ENCODE peak calls at places on chromosomes 12 and 14, in seven cellular contexts. U, C, R, B, T, J and V are unnamed samples.

GRCh38 chr12:25583545-25583944 is 30.5 kb upstream of the LMNTD1 start:
- DNase-seq in C (no peak), R (peak), B (no peak), T (no peak), J (no peak), U (peak), V (no peak)

GRCh38 chr12:110002691-110003515 is 3.7 kb downstream of the ANKRD13A start:
- DNase-seq in R (no peak), B (peak), J (no peak), T (no peak), U (no peak), C (no peak), V (no peak)

GRCh38 chr14:41586237-41586636 is 20.4 kb upstream of the LRFN5 start:
- DNase-seq in J (no peak), R (no peak), C (no peak), B (no peak), U (peak), T (no peak), V (no peak)

GRCh38 chr12:23039834-23040233 is 414.9 kb downstream of the ETNK1 start:
- DNase-seq in U (no peak), R (no peak), C (no peak), B (no peak), T (no peak), J (no peak), V (peak)

GRCh38 chr12:5808956-5809355 is 136.1 kb downstream of the ANO2 start:
- DNase-seq in R (peak), B (peak), T (no peak), C (no peak), U (no peak), J (peak), V (no peak)

GRCh38 chr12:2860170-2860569 is 3.3 kb upstream of the TEX52 start:
- DNase-seq in T (no peak), J (no peak), B (no peak), U (no peak), C (no peak), R (no peak), V (no peak)

GRCh38 chr12:31868980-31869379 is 90.2 kb upstream of the RESF1 start:
- DNase-seq in C (no peak), J (no peak), T (no peak), B (peak), R (peak), U (peak), V (no peak)

GRCh38 chr12:53750812-53751335 is 905 bp downstream of the CISTR start:
- DNase-seq in J (no peak), R (peak), B (no peak), C (no peak), U (peak), T (no peak), V (no peak)

GRCh38 chr12:20628388-20628787 is 66.7 kb upstream of the SLCO1C1 start:
- DNase-seq in B (no peak), C (no peak), T (no peak), U (no peak), R (no peak), J (no peak), V (no peak)

GRCh38 chr12:70724444-70724843 is 87.2 kb upstream of the PTPRB start:
- DNase-seq in R (peak), C (no peak), J (no peak), U (peak), B (peak), T (no peak), V (no peak)

GRCh38 chr14:30935445-30935844 is 61.1 kb downstream of the COCH start:
- DNase-seq in T (no peak), C (no peak), J (no peak), R (no peak), U (no peak), B (peak), V (no peak)

GRCh38 chr14:79177106-79177505 is 1006.9 kb downstream of the NRXN3 start:
- DNase-seq in R (no peak), C (no peak), B (no peak), J (no peak), T (no peak), U (no peak), V (no peak)

GRCh38 chr14:49033131-49033530 is 553.0 kb downstream of the RPS29 start:
- DNase-seq in U (no peak), B (no peak), T (no peak), J (no peak), R (no peak), C (no peak), V (no peak)

GRCh38 chr12:111467092-111467861 is 61.6 kb downstream of the SH2B3 start:
- DNase-seq in C (no peak), R (no peak), T (no peak), B (no peak), U (peak), J (peak), V (no peak)

GRCh38 chr14:56208520-56208919 is 90.3 kb downstream of the PELI2 start:
- DNase-seq in C (no peak), R (no peak), J (no peak), T (no peak), B (no peak), U (no peak), V (no peak)

GRCh38 chr14:75987201-75987970 is 1.8 kb downstream of the IFT43 start:
- DNase-seq in C (no peak), J (no peak), B (no peak), T (no peak), U (no peak), R (no peak), V (no peak)

GRCh38 chr14:32077081-32078029 is at the start of gene ARHGAP5:
- DNase-seq in C (peak), R (peak), T (peak), J (no peak), B (no peak), U (peak), V (no peak)

GRCh38 chr14:35369701-35370191 is 34.8 kb downstream of the NFKBIA start:
- DNase-seq in C (no peak), R (no peak), T (no peak), U (peak), J (no peak), B (peak), V (no peak)

GRCh38 chr14:100476012-100476822 is 111.0 kb downstream of the BEGAIN start:
- DNase-seq in C (no peak), T (no peak), J (peak), U (peak), B (no peak), R (peak), V (peak)

GRCh38 chr14:54881235-54881760 is 21.3 kb downstream of the GCH1 start:
- DNase-seq in C (peak), J (no peak), R (peak), B (peak), T (no peak), U (peak), V (no peak)

GRCh38 chr12:108694812-108695278 is 36.5 kb downstream of the CORO1C start:
- DNase-seq in B (peak), U (peak), T (no peak), R (peak), J (no peak), C (no peak), V (no peak)

GRCh38 chr14:33768458-33768830 is 182.4 kb downstream of the EGLN3 start:
- DNase-seq in U (peak), B (no peak), T (no peak), C (no peak), R (no peak), J (no peak), V (no peak)

GRCh38 chr14:51369814-51370213 is 129.8 kb downstream of the TMX1 start:
- DNase-seq in J (no peak), T (no peak), R (no peak), B (no peak), U (peak), C (peak), V (no peak)

GRCh38 chr12:107395817-107396216 is 289.8 kb upstream of the PWP1 start:
- DNase-seq in T (no peak), R (no peak), B (no peak), J (no peak), C (no peak), U (peak), V (no peak)

GRCh38 chr12:60494249-60494648 is 898.4 kb downstream of the SLC16A7 start:
- DNase-seq in R (peak), C (no peak), T (no peak), U (peak), J (peak), B (peak), V (peak)

GRCh38 chr14:100286484-100287191 is 19.6 kb downstream of the SLC25A29 start:
- DNase-seq in J (no peak), C (no peak), B (no peak), U (no peak), R (no peak), T (peak), V (no peak)

GRCh38 chr12:113805201-113805600 is 160.9 kb downstream of the RBM19 start:
- DNase-seq in R (no peak), J (no peak), B (no peak), T (no peak), C (no peak), U (no peak), V (no peak)

GRCh38 chr14:97523936-97524335 is 726.8 kb downstream of the VRK1 start:
- DNase-seq in R (no peak), U (peak), J (no peak), T (no peak), C (no peak), B (peak), V (no peak)

GRCh38 chr12:89319111-89319510 is 33.2 kb downstream of the DUSP6 start:
- DNase-seq in T (no peak), U (peak), C (no peak), B (peak), J (no peak), R (peak), V (peak)

GRCh38 chr14:40218282-40218941 is 786.2 kb upstream of the FBXO33 start:
- DNase-seq in B (no peak), T (no peak), R (no peak), J (no peak), C (no peak), U (no peak), V (no peak)

GRCh38 chr14:92626041-92626440 is 112.5 kb downstream of the RIN3 start:
- DNase-seq in C (no peak), T (no peak), U (no peak), B (no peak), J (no peak), R (peak), V (no peak)

GRCh38 chr12:95216704-95217376 is 427 bp downstream of the FGD6 start:
- DNase-seq in T (no peak), B (peak), C (no peak), R (no peak), U (peak), J (no peak), V (no peak)

GRCh38 chr14:68685419-68686211 is 107.3 kb downstream of the ZFP36L1 start:
- DNase-seq in T (no peak), C (peak), B (peak), R (peak), U (peak), J (no peak), V (no peak)

GRCh38 chr14:71703477-71703876 is 228.8 kb upstream of the RGS6 start:
- DNase-seq in C (no peak), B (peak), T (no peak), J (no peak), R (no peak), U (peak), V (no peak)

GRCh38 chr12:103908877-103909276 is 21.3 kb upstream of the HSP90B1 start:
- DNase-seq in B (no peak), C (no peak), J (no peak), U (peak), T (no peak), R (no peak), V (no peak)

GRCh38 chr14:99273724-99274345 is 1.8 kb upstream of the BCL11B start:
- DNase-seq in J (no peak), U (no peak), T (peak), R (no peak), B (peak), C (no peak), V (no peak)

GRCh38 chr12:46224401-46224800 is 44.4 kb downstream of the SLC38A1 start:
- DNase-seq in B (no peak), C (no peak), J (peak), R (peak), U (peak), T (peak), V (no peak)